ENCODE peak calls at places on chromosomes 16 and 17, in ten cellular contexts. A is tibial artery, K is tibial nerve, W is IMR-90, V is PC-3, U is PC-9, C is AG04450, P is BJ, M is cardiac fibroblast, Y is SJSA1. S is an unnamed sample.

GRCh38 chr16:1913327-1914083 is 4.7 kb downstream of the HS3ST6 start:
- DNase-seq in A (no peak), K (no peak), W (no peak), V (peak), U (peak), C (no peak), P (no peak), M (no peak), Y (no peak), S (peak)

GRCh38 chr16:83211711-83212110 is 584.9 kb downstream of the CDH13 start:
- DNase-seq in A (no peak), K (no peak), W (no peak), V (no peak), U (no peak), C (no peak), P (no peak), M (no peak), Y (no peak), S (no peak)

GRCh38 chr17:28204751-28205150 is 114.2 kb upstream of the TMEM97 start:
- DNase-seq in A (no peak), K (no peak), W (peak), V (peak), U (peak), C (no peak), P (no peak), M (peak), Y (peak), S (no peak)

GRCh38 chr16:81700071-81700779 is 78.9 kb upstream of the PLCG2 start:
- DNase-seq in A (no peak), K (no peak), W (peak), V (no peak), U (no peak), C (no peak), P (no peak), M (no peak), Y (no peak), S (no peak)

GRCh38 chr16:73710526-73710925 is 586.1 kb upstream of the PSMD7 start:
- DNase-seq in A (no peak), K (no peak), W (no peak), V (no peak), U (no peak), C (no peak), P (no peak), M (no peak), Y (no peak), S (no peak)

GRCh38 chr16:56513972-56514371 is 5.9 kb downstream of the BBS2 start:
- DNase-seq in A (peak), K (no peak), W (peak), V (peak), U (peak), C (peak), P (peak), M (peak), Y (peak), S (no peak)

GRCh38 chr17:81480140-81480917 is 32.3 kb downstream of the ACTG1 start:
- DNase-seq in A (peak), K (peak), W (peak), V (peak), U (peak), C (no peak), P (no peak), M (peak), Y (peak), S (no peak)

GRCh38 chr16:1381655-1382406 is 30.1 kb downstream of the GNPTG start:
- DNase-seq in A (no peak), K (no peak), W (no peak), V (no peak), U (no peak), C (no peak), P (no peak), M (no peak), Y (no peak), S (no peak)

GRCh38 chr16:79613009-79613408 is 12.5 kb upstream of the MAF start:
- DNase-seq in A (no peak), K (no peak), W (no peak), V (no peak), U (no peak), C (no peak), P (no peak), M (peak), Y (no peak), S (no peak)

GRCh38 chr16:2243031-2243528 is 6.8 kb downstream of the DNASE1L2 start:
- DNase-seq in A (no peak), K (no peak), W (no peak), V (no peak), U (no peak), C (no peak), P (no peak), M (no peak), Y (no peak), S (no peak)

GRCh38 chr17:77645441-77646430 is 312.8 kb upstream of the TNRC6C start:
- DNase-seq in A (no peak), K (no peak), W (no peak), V (peak), U (no peak), C (no peak), P (no peak), M (peak), Y (no peak), S (peak)

GRCh38 chr17:10610821-10611323 is 46.2 kb downstream of the MYH3 start:
- DNase-seq in A (no peak), K (no peak), W (no peak), V (no peak), U (no peak), C (no peak), P (no peak), M (no peak), Y (no peak), S (no peak)

GRCh38 chr17:36761203-36761945 is 160.0 kb downstream of the MRM1 start:
- DNase-seq in A (no peak), K (no peak), W (no peak), V (no peak), U (no peak), C (no peak), P (no peak), M (no peak), Y (no peak), S (peak)

GRCh38 chr17:17724991-17725852 is 44.0 kb downstream of the RAI1 start:
- DNase-seq in A (no peak), K (no peak), W (no peak), V (no peak), U (no peak), C (no peak), P (no peak), M (no peak), Y (no peak), S (no peak)

GRCh38 chr17:57810740-57811632 is 38.9 kb downstream of the MRPS23 start:
- DNase-seq in A (peak), K (no peak), W (peak), V (no peak), U (no peak), C (no peak), P (peak), M (peak), Y (peak), S (peak)
- H3K4me3 ChIP-seq in A (peak), K (peak), W (no peak), V (no peak), U (no peak), C (no peak), P (no peak), M (no peak), Y (peak), S (peak)

GRCh38 chr16:53852678-53853077 is 148.7 kb downstream of the FTO start:
- DNase-seq in A (no peak), K (no peak), W (peak), V (no peak), U (no peak), C (no peak), P (no peak), M (peak), Y (no peak), S (no peak)

GRCh38 chr16:53859995-53860540 is 156.1 kb downstream of the FTO start:
- DNase-seq in A (no peak), K (no peak), W (no peak), V (no peak), U (no peak), C (no peak), P (no peak), M (no peak), Y (no peak), S (no peak)

GRCh38 chr16:53849994-53850393 is 146.0 kb downstream of the FTO start:
- DNase-seq in A (no peak), K (no peak), W (no peak), V (no peak), U (no peak), C (no peak), P (no peak), M (no peak), Y (no peak), S (no peak)

GRCh38 chr16:53849585-53849984 is 145.6 kb downstream of the FTO start:
- DNase-seq in A (no peak), K (no peak), W (no peak), V (no peak), U (no peak), C (no peak), P (no peak), M (no peak), Y (no peak), S (no peak)

GRCh38 chr16:53855056-53855455 is 151.1 kb downstream of the FTO start:
- DNase-seq in A (no peak), K (no peak), W (no peak), V (no peak), U (no peak), C (no peak), P (no peak), M (no peak), Y (no peak), S (no peak)
- H3K4me3 ChIP-seq in A (no peak), K (no peak), W (no peak), V (no peak), U (no peak), C (no peak), P (no peak), M (no peak), Y (no peak), S (no peak)

GRCh38 chr17:30290077-30290476 is 1.7 kb downstream of the BLMH start:
- DNase-seq in A (no peak), K (no peak), W (no peak), V (no peak), U (no peak), C (no peak), P (no peak), M (no peak), Y (no peak), S (no peak)
- H3K4me3 ChIP-seq in A (no peak), K (no peak), W (no peak), V (peak), U (peak), C (no peak), P (no peak), M (no peak), Y (no peak), S (no peak)

GRCh38 chr17:74859439-74860228 is at the start of gene GRIN2C:
- DNase-seq in A (no peak), K (no peak), W (no peak), V (no peak), U (no peak), C (no peak), P (no peak), M (no peak), Y (no peak), S (no peak)

GRCh38 chr17:74861554-74862107 is 1.9 kb upstream of the GRIN2C start:
- DNase-seq in A (no peak), K (no peak), W (no peak), V (no peak), U (no peak), C (no peak), P (no peak), M (no peak), Y (no peak), S (no peak)

GRCh38 chr17:74858672-74859438 is 830 bp downstream of the GRIN2C start:
- DNase-seq in A (no peak), K (no peak), W (no peak), V (no peak), U (no peak), C (no peak), P (no peak), M (no peak), Y (no peak), S (no peak)

GRCh38 chr17:74860999-74861553 is 1.4 kb upstream of the GRIN2C start:
- DNase-seq in A (no peak), K (no peak), W (no peak), V (no peak), U (no peak), C (no peak), P (no peak), M (no peak), Y (no peak), S (no peak)

GRCh38 chr17:74860229-74860998 is 729 bp upstream of the GRIN2C start:
- DNase-seq in A (no peak), K (no peak), W (no peak), V (no peak), U (no peak), C (no peak), P (no peak), M (no peak), Y (no peak), S (no peak)
- H3K4me3 ChIP-seq in A (peak), K (peak), W (no peak), V (no peak), U (no peak), C (no peak), P (no peak), M (no peak), Y (no peak), S (no peak)

S was measured in aorta.